ENCODE peak calls at places on chromosomes 13 and 19, in seven cellular contexts. F is heart right ventricle; N is GM23338; R is esophagus muscularis mucosa; D is GM23248; K is effector memory CD4-positive, alpha-beta T cell; I is stomach. S is an unnamed sample.

GRCh38 chr19:17429661-17430101 is 9.8 kb downstream of the MVB12A start:
- DNase-seq in D (no peak), K (no peak), N (no peak), F (no peak), I (no peak), R (no peak), S (no peak)

GRCh38 chr19:17333611-17334413 is 843 bp downstream of the ANO8 start:
- DNase-seq in N (peak), R (no peak), K (peak), D (peak), F (no peak), I (peak), S (peak)

GRCh38 chr13:70310720-70311119 is 202.5 kb upstream of the KLHL1 start:
- DNase-seq in N (peak), R (no peak), I (peak), D (no peak), K (no peak), F (no peak), S (peak)

GRCh38 chr19:54521022-54521859 is 18.6 kb downstream of the LAIR2 start:
- DNase-seq in F (no peak), R (no peak), I (no peak), K (no peak), N (no peak), D (no peak), S (no peak)

GRCh38 chr13:90984737-90985136 is 362.8 kb upstream of the MIR17HG start:
- DNase-seq in R (no peak), D (no peak), N (peak), K (no peak), F (no peak), I (no peak), S (no peak)

GRCh38 chr19:5186293-5187050 is 154.1 kb downstream of the PTPRS start:
- DNase-seq in K (no peak), N (no peak), R (no peak), F (no peak), I (no peak), D (peak), S (no peak)

GRCh38 chr19:57362419-57362818 is 932 bp upstream of the TRAPPC2B start:
- DNase-seq in N (no peak), D (no peak), R (no peak), F (no peak), I (no peak), K (no peak), S (no peak)

GRCh38 chr19:31354919-31355318 is 5.7 kb upstream of the TSHZ3 start:
- DNase-seq in R (no peak), K (no peak), D (no peak), N (peak), F (no peak), I (no peak), S (no peak)

GRCh38 chr13:98083936-98084335 is 59.0 kb upstream of the FARP1 start:
- DNase-seq in I (no peak), K (no peak), F (no peak), D (peak), N (no peak), R (no peak), S (no peak)

GRCh38 chr19:46372901-46373572 is 26.1 kb downstream of the PPP5C start:
- DNase-seq in I (no peak), R (no peak), K (no peak), F (no peak), N (peak), D (peak), S (no peak)

GRCh38 chr13:49927755-49928154 is 8.4 kb downstream of the SPRYD7 start:
- DNase-seq in D (peak), N (no peak), I (no peak), R (no peak), F (no peak), K (no peak), S (no peak)

GRCh38 chr13:75217949-75218348 is 264.0 kb downstream of the TBC1D4 start:
- DNase-seq in F (no peak), R (no peak), I (no peak), K (no peak), N (no peak), D (peak), S (no peak)

GRCh38 chr19:41965127-41965526 is 6.0 kb upstream of the RABAC1 start:
- DNase-seq in N (no peak), D (no peak), K (no peak), F (no peak), R (no peak), I (no peak), S (no peak)

GRCh38 chr19:41969196-41969595 is 10.1 kb upstream of the RABAC1 start:
- DNase-seq in R (no peak), N (no peak), K (no peak), F (no peak), I (no peak), D (no peak), S (no peak)

GRCh38 chr19:41969772-41970458 is 10.8 kb upstream of the RABAC1 start:
- DNase-seq in F (no peak), I (no peak), D (no peak), R (no peak), N (no peak), K (no peak), S (no peak)

GRCh38 chr19:41968751-41969150 is 9.6 kb upstream of the RABAC1 start:
- DNase-seq in I (no peak), K (no peak), D (no peak), F (no peak), R (no peak), N (no peak), S (no peak)

DNA sequence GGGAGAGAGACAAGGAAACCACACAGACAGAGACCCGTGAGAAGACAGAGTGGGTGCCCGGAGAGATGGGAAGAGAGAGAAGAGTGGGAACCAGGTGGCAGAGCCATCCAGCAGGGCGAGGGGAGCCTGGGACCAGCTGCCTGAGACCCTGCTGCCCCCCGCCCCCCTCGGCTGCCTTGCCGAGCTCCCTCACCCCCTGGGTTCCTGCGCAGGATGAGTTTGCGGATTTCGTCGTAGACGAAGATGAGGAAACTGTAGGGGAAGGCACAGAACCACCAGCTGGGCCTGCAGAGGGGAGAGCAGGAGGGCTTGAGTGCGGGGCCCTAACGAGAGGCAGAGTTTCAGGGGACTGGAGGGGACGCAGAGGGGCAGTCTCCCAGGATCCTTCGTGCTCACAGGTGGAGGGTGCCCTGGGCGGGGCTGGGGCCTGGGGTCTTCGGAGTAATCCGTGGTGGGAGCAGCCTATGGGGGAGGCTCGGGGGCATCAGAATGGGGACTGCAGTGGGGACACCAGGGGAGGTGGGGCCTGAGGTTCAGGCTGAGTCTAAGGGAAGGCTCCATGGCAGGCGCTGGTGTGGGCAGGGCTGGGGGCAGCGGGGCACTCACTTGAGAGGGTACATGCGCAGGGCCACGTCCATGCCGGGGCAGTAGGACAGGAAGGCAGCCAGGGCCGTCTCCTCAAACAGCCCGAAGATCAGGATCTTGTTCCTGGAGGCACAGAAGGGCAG is 8.1 kb upstream of the RABAC1 start:
- DNase-seq in D (no peak), I (no peak), K (no peak), R (no peak), F (no peak), N (no peak), S (no peak)
- H3K27ac ChIP-seq in D (no peak), I (no peak), K (no peak), R (no peak), F (no peak), N (no peak), S (no peak)

GRCh38 chr19:47419037-47419783 is at the start of gene MEIS3:
- DNase-seq in K (no peak), D (peak), I (no peak), N (peak), R (no peak), F (no peak), S (no peak)
- H3K4me3 ChIP-seq in K (no peak), D (peak), I (peak), N (peak), R (peak), F (peak), S (peak)

GRCh38 chr19:14409157-14410053 is 9.7 kb downstream of the DDX39A start:
- DNase-seq in R (no peak), K (no peak), F (no peak), I (no peak), D (no peak), N (no peak), S (no peak)
- H3K27ac ChIP-seq in R (no peak), K (peak), F (no peak), I (no peak), D (peak), N (no peak), S (no peak)

DNA sequence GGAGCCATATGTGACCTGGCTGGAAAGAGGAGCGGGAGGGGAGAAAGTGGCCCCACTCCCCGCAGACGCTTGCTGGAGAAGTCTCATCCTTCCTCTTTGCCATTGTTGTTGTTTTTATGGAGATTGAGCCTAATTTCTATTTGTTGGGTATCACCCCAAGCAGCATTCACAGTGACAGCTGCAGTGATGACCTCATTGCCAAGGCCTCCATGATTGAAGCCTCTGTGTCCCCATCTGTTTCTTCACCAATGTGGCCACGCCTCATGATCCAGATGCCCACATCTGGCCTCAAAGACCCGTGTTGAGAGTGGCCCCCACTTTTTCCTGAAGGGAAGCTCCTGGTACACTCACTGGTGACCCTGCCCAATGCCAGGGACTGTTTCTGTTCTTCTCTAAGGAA is 154.2 kb downstream of the SLC7A1 start:
- DNase-seq in K (no peak), I (no peak), F (no peak), N (no peak), D (no peak), R (peak), S (no peak)
- H3K4me3 ChIP-seq in K (no peak), I (no peak), F (no peak), N (no peak), D (no peak), R (no peak), S (no peak)

GRCh38 chr13:112204376-112204775 is 137.4 kb downstream of the SOX1 start:
- DNase-seq in N (no peak), F (no peak), R (no peak), D (no peak), I (no peak), K (no peak), S (no peak)
- H3K27ac ChIP-seq in N (no peak), F (peak), R (no peak), D (no peak), I (no peak), K (no peak), S (no peak)

DNA sequence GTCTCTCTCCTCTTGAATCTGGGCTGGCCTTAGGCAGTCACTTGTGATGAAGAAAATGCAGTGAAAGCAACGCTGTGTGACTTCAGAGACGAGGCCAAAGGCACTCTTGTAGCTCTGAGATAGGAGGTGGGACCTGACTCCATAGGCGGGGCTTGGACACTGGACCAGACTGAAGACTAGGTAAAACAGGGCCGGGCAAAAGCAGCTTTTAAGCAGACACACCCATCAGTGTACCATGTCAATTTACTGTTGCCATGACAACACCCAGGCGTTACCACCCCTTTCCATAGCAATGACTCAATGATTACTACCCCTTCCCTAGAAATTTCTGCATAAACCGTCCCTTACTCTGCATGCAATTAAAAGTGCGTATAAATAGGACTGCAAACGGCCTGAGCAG is 6.6 kb upstream of the EID2 start:
- DNase-seq in I (no peak), K (no peak), N (peak), R (no peak), D (peak), F (no peak), S (no peak)
- H3K4me3 ChIP-seq in I (no peak), K (no peak), N (no peak), R (no peak), D (no peak), F (no peak), S (no peak)

GRCh38 chr13:34464011-34464410 is 478.1 kb upstream of the NBEA start:
- DNase-seq in D (no peak), F (no peak), N (no peak), R (no peak), I (no peak), K (no peak), S (no peak)

GRCh38 chr13:34459856-34460255 is 482.2 kb upstream of the NBEA start:
- DNase-seq in K (no peak), R (peak), D (no peak), F (no peak), N (no peak), I (no peak), S (no peak)

GRCh38 chr13:34462843-34463242 is 479.2 kb upstream of the NBEA start:
- DNase-seq in F (peak), R (no peak), K (no peak), D (peak), N (no peak), I (peak), S (no peak)

GRCh38 chr13:34458756-34459462 is 483.2 kb upstream of the NBEA start:
- DNase-seq in K (no peak), N (no peak), R (peak), I (no peak), D (no peak), F (no peak), S (no peak)
- H3K27ac ChIP-seq in K (no peak), N (no peak), R (no peak), I (peak), D (no peak), F (peak), S (no peak)

DNA sequence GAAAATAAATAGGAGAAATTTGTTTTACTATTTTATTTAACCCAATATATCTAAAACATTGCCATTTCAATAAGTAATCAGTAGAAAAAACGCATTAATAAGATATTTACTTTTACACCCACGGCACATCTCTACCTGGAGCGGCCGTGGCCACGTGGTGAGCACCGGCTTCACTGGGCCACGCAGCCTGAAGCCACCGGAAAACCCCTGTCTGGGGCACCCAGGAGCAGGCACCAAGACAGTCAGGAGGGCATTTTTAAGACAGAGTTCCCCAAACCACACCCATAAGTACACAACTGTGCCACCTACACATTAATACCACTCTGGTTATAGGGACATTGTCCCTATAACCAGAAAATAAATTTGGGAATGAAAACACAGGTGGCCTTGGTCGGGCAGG is 80.9 kb downstream of the SPACA7 start:
- DNase-seq in D (no peak), I (no peak), F (no peak), N (no peak), K (no peak), R (peak), S (no peak)
- H3K4me3 ChIP-seq in D (no peak), I (no peak), F (no peak), N (no peak), K (no peak), R (no peak), S (no peak)

DNA sequence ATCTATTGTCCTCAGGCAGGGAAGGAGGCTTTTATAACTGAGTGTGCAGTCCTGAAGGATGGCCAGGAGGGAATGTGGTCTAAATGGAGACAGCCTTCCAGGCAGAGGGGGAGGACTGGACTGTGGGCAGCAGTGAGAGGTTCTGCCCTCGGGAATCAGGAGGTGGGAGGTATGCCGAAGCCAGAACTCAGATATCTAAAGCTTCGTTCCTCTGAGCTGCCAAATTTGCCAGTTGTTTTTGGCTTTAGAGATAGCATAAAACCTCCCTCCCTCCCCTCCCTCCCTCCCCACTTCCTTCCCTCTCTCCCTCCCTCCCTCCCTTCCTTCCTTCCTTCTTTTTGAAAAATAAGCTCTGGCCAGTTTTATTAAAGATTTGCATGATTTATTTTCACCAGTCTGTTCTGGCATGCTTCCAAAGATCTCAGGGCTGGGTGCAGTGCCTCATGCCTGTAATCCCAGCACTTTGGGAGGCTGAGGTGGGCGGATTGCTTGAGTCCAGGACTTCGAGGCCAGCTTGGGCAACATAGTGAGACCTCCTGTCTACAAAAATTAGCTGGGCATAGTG is 2.4 kb downstream of the MEDAG start:
- DNase-seq in F (peak), K (no peak), I (no peak), N (no peak), R (peak), D (peak), S (peak)
- H3K27ac ChIP-seq in F (peak), K (no peak), I (peak), N (no peak), R (no peak), D (peak), S (peak)

GRCh38 chr13:40983269-40983668 is 35.8 kb downstream of the ELF1 start:
- DNase-seq in I (no peak), D (peak), N (no peak), F (no peak), K (no peak), R (no peak), S (no peak)
- H3K4me3 ChIP-seq in I (no peak), D (peak), N (no peak), F (peak), K (peak), R (no peak), S (peak)